ENCODE peak calls at places on chromosomes 4 and X, in five cellular contexts. E, G, M, T and U are unnamed samples.

GRCh38 chr4:38967260-38968095 is 64.7 kb downstream of the TMEM156 start:
- DNase-seq in G (no peak), M (no peak), T (peak; percentile 76), E (peak; percentile 98), U (no peak)

GRCh38 chrX:71081348-71082148 is 13.4 kb upstream of the SNX12 start:
- DNase-seq in G (no peak), E (no peak), T (peak; percentile 66), M (no peak), U (no peak)

GRCh38 chr4:19010766-19011165 is 989.2 kb upstream of the LCORL start:
- DNase-seq in T (no peak), M (no peak), E (no peak), G (no peak), U (no peak)

GRCh38 chrX:140034916-140035315 is 69.6 kb upstream of the CXorf66 start:
- DNase-seq in E (no peak), M (peak; percentile 19), T (peak; percentile 6), G (no peak), U (no peak)

GRCh38 chr4:7251321-7251720 is 59.0 kb downstream of the SORCS2 start:
- DNase-seq in E (no peak), G (no peak), T (no peak), M (no peak), U (no peak)

GRCh38 chr4:6195602-6196319 is 4.6 kb downstream of the JAKMIP1 start:
- DNase-seq in G (no peak), E (no peak), M (no peak), T (no peak), U (peak; percentile 42)

GRCh38 chrX:56783450-56783831 is 54.4 kb downstream of the NBDY start:
- DNase-seq in M (no peak), E (no peak), T (no peak), G (peak; percentile 90), U (peak; percentile 91)

GRCh38 chr4:56821394-56822263 is at the start of gene SPINK2:
- DNase-seq in E (no peak), T (peak; percentile 22), M (peak; percentile 90), G (no peak), U (no peak)

GRCh38 chr4:42566835-42567234 is 90.1 kb downstream of the ATP8A1 start:
- DNase-seq in G (no peak), E (no peak), M (no peak), T (no peak), U (no peak)

GRCh38 chrX:34546366-34546765 is 110.7 kb downstream of the TMEM47 start:
- DNase-seq in M (no peak), G (no peak), E (no peak), T (no peak), U (no peak)

GRCh38 chrX:283115-283845 is 2.1 kb downstream of the PLCXD1 start:
- DNase-seq in T (peak; percentile 96), M (no peak), G (peak; percentile 94), E (peak; percentile 38), U (peak; percentile 96)

GRCh38 chr4:115986573-115986972 is 873.2 kb upstream of the NDST4 start:
- DNase-seq in G (no peak), E (no peak), T (no peak), M (no peak), U (no peak)

GRCh38 chrX:150032742-150033141 is 94.5 kb upstream of the EOLA2 start:
- DNase-seq in T (peak; percentile 42), M (peak; percentile 39), G (no peak), E (peak; percentile 38), U (no peak)

GRCh38 chr4:60737858-60738257 is 462.3 kb upstream of the ADGRL3 start:
- DNase-seq in M (no peak), T (no peak), E (no peak), G (no peak), U (no peak)

GRCh38 chr4:151407466-151408379 is 1.3 kb upstream of the FHIP1A start:
- DNase-seq in E (no peak), G (peak; percentile 74), T (no peak), M (no peak), U (no peak)

GRCh38 chrX:26653050-26653449 is 437.1 kb downstream of the MAGEB5 start:
- DNase-seq in G (no peak), M (no peak), E (no peak), T (no peak), U (no peak)

GRCh38 chrX:5176766-5177165 is 1051.9 kb downstream of the NLGN4X start:
- DNase-seq in T (no peak), M (no peak), E (no peak), G (no peak), U (no peak)

GRCh38 chr4:67162692-67163091 is 382.6 kb downstream of the CENPC start:
- DNase-seq in E (no peak), G (no peak), T (no peak), M (no peak), U (no peak)

GRCh38 chr4:155515444-155515843 is 138.7 kb upstream of the MAP9 start:
- DNase-seq in T (no peak), M (no peak), G (no peak), E (no peak), U (no peak)

GRCh38 chr4:114383721-114384120 is 214.9 kb upstream of the UGT8 start:
- DNase-seq in E (peak; percentile 57), M (no peak), G (peak; percentile 56), T (no peak), U (no peak)

GRCh38 chrX:150199803-150200202 is 163.3 kb upstream of the MAMLD1 start:
- DNase-seq in E (no peak), G (no peak), T (no peak), M (no peak), U (no peak)

GRCh38 chrX:69082753-69083150 is 82.5 kb downstream of the PJA1 start:
- DNase-seq in M (no peak), E (no peak), G (no peak), T (no peak), U (no peak)

GRCh38 chr4:59223292-59223941 is 1976.7 kb upstream of the ADGRL3 start:
- DNase-seq in M (no peak), T (no peak), G (no peak), E (no peak), U (no peak)

GRCh38 chrX:150980711-150981110 is 2.4 kb upstream of the HMGB3 start:
- DNase-seq in G (no peak), M (no peak), E (no peak), T (no peak), U (no peak)

GRCh38 chrX:45001038-45001437 is 128.1 kb downstream of the KDM6A start:
- DNase-seq in M (peak; percentile 10), T (no peak), G (no peak), E (no peak), U (no peak)

GRCh38 chr4:71857713-71858451 is 74.0 kb upstream of the GC start:
- DNase-seq in T (no peak), G (no peak), E (no peak), M (no peak), U (no peak)

GRCh38 chr4:1299301-1299860 is 9.7 kb downstream of the MAEA start:
- DNase-seq in M (no peak), G (peak; percentile 25), T (no peak), E (no peak), U (peak; percentile 45)

GRCh38 chrX:40496728-40497127 is 84.0 kb upstream of the ATP6AP2 start:
- DNase-seq in E (peak; percentile 2), M (peak; percentile 21), G (no peak), T (no peak), U (no peak)

GRCh38 chr4:98673282-98673644 is 14.9 kb upstream of the TSPAN5 start:
- DNase-seq in E (no peak), G (no peak), M (no peak), T (no peak), U (no peak)

GRCh38 chr4:111631157-111631999 is 513.9 kb upstream of the FAM241A start:
- DNase-seq in M (no peak), E (peak; percentile 7), G (no peak), T (no peak), U (no peak)

GRCh38 chr4:1050486-1051213 is 39.2 kb downstream of the FGFRL1 start:
- DNase-seq in T (no peak), G (peak; percentile 48), E (no peak), M (no peak), U (peak; percentile 61)

DNA sequence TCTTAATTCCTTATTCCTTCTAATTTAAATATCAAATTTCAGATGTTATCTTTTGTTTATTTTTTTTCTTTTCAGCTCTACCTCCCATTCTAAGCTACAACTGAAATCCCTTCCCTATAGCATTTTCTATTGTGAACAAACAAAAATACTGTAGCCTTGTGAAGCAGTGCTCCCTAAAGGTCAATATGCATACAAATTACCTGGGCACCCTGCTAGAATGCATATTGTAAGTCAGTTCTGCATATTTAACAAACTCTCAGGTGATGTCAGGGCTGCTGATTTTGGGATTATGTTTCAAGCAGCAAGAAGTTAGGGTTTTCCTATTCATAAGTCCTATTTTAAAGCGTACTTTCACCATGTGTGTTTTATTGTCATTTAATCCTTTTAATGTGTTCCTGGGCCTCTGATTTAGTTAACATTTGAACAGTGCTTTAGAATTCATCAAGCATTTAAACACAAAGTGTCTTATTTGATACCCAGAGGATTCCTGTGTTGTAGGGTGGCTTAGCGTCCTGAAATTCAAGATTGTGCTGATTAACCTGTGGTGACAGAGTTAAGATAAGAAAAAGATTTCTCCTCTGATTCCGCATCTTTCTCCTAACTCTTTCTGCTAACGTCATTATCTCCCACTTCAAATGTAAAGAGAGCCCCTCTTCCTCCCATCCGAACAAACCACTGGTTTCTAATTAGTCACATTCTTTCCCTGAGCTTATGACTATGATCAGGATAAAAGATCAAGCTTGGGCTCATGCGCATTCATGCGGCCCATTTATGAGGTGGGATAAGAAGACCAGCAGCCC is 221.3 kb downstream of the ANK2 start:
- DNase-seq in E (no peak), G (no peak), T (no peak), M (peak; percentile 50), U (no peak)
- H3K4me3 ChIP-seq in E (no peak overlapping the region), G (no peak overlapping the region), T (no peak overlapping the region), M (no peak overlapping the region), U (no peak overlapping the region)

GRCh38 chr4:166895771-166896170 is 338.5 kb downstream of the SPOCK3 start:
- DNase-seq in G (no peak), M (no peak), T (no peak), E (no peak), U (no peak)
- H3K4me3 ChIP-seq in G (no peak overlapping the region), M (no peak overlapping the region), T (no peak overlapping the region), E (no peak overlapping the region), U (no peak overlapping the region)

DNA sequence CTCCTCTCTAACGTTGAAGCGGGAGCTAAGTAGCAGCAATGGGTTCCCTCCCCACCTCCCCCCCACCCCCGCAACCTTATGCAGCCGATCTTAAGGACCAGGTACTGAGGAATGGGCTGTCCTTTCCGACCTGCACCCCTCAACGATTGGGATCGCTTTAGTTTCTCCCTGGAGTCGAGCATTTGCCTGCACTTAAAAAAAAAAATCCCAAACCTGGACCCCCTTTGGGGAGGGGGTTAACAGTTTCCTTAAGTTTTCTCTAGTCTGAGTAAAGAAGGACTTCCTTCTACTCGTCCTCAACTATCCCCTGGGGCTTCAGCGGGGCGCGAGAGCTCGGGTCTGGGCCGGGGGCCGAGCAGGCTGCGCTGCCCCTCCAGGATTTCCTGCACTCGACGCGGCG is 25.7 kb upstream of the BCORL1 start:
- DNase-seq in E (no peak), M (no peak), T (no peak), G (no peak), U (no peak)
- H3K4me3 ChIP-seq in E (peak overlapping the region; percentile 32), M (peak overlapping the region; percentile 32), T (peak overlapping the region; percentile 61), G (peak overlapping the region; percentile 18), U (peak overlapping the region; percentile 51)

DNA sequence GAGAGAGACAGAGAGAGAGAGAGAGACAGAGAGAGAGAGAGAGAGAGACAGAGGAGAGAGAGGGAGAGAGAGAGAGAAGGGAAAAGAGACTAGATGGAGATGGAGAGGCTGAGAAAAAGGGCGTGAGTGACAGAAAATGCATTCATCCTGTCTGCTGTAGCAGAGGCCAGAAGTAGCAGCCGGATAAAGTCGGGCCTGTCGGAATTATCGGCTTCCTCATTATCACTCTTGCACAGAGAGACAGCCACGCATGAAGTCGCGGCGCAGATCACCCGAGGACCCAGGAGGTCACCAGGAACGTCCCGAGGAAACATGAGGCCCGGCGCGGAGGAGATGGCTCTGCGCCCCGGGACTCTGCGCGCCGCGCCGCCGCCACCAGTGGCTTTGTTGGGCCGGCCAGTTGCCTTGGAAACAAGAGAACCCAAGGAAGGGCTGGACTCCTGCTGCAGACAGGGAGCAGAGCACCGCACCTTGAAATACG is 603.8 kb downstream of the PACRGL start:
- DNase-seq in G (no peak), T (no peak), M (no peak), E (no peak), U (no peak)
- H3K4me3 ChIP-seq in G (no peak overlapping the region), T (no peak overlapping the region), M (no peak overlapping the region), E (no peak overlapping the region), U (peak overlapping the region; percentile 19)